ENCODE peak calls at places on chromosomes 1 and 21, in five cellular contexts. One of them, this sample, is unnamed.

GRCh38 chr1:20508411-20508771 is 440 bp upstream of the MUL1 start:
- DNase-seq in fibroblast of the conjunctiva: no peak
- DNase-seq in AML-193: no peak
- DNase-seq in tibial artery: no peak
- DNase-seq in ELR: no peak
- DNase-seq in this sample: no peak

GRCh38 chr1:1616045-1616821 is 933 bp downstream of the MIB2 start:
- DNase-seq in fibroblast of the conjunctiva: no peak
- DNase-seq in AML-193: no peak
- DNase-seq in tibial artery: no peak
- DNase-seq in ELR: peak
- DNase-seq in this sample: peak

GRCh38 chr1:51509773-51510172 is 9.3 kb downstream of the EPS15 start:
- DNase-seq in fibroblast of the conjunctiva: no peak
- DNase-seq in AML-193: no peak
- DNase-seq in tibial artery: no peak
- DNase-seq in ELR: no peak
- DNase-seq in this sample: no peak

GRCh38 chr1:239893127-239893731 is 198.5 kb upstream of the FMN2 start:
- DNase-seq in fibroblast of the conjunctiva: no peak
- DNase-seq in AML-193: no peak
- DNase-seq in tibial artery: no peak
- DNase-seq in ELR: peak
- DNase-seq in this sample: no peak

GRCh38 chr1:115467790-115468189 is 129.7 kb upstream of the NGF start:
- DNase-seq in fibroblast of the conjunctiva: no peak
- DNase-seq in AML-193: no peak
- DNase-seq in tibial artery: no peak
- DNase-seq in ELR: no peak
- DNase-seq in this sample: no peak

GRCh38 chr21:45598666-45599065 is 44.9 kb upstream of the PCBP3 start:
- DNase-seq in fibroblast of the conjunctiva: no peak
- DNase-seq in AML-193: no peak
- DNase-seq in tibial artery: peak
- DNase-seq in ELR: no peak
- DNase-seq in this sample: no peak

GRCh38 chr1:199163277-199164069 is 524.6 kb downstream of the PTPRC start:
- DNase-seq in fibroblast of the conjunctiva: no peak
- DNase-seq in AML-193: no peak
- DNase-seq in tibial artery: no peak
- DNase-seq in ELR: no peak
- DNase-seq in this sample: peak

GRCh38 chr1:56688522-56689026 is 43.5 kb downstream of the PRKAA2 start:
- DNase-seq in fibroblast of the conjunctiva: no peak
- DNase-seq in AML-193: no peak
- DNase-seq in tibial artery: no peak
- DNase-seq in ELR: peak
- DNase-seq in this sample: peak

This sample was measured in fibroblast of lung.